ENCODE peak calls at places on chromosomes 13 and 19, in four cellular contexts. C is K562, A is SK-N-SH, B is HepG2. Q is an unnamed sample.

GRCh38 chr13:66618702-66619101 is 611.4 kb downstream of the PCDH9 start:
- DNase-seq in C (no peak), A (peak; percentile 48), B (peak; percentile 5), Q (peak; percentile 26)

GRCh38 chr19:54096642-54097106 is 3.9 kb downstream of the OSCAR start:
- DNase-seq in A (no peak), B (no peak), C (peak; percentile 56), Q (peak; percentile 19)

GRCh38 chr19:18967358-18968146 is 26.5 kb upstream of the HOMER3 start:
- DNase-seq in B (no peak), C (no peak), A (no peak), Q (no peak)

GRCh38 chr19:47408156-47408938 is 11.0 kb downstream of the MEIS3 start:
- DNase-seq in C (no peak), A (no peak), B (no peak), Q (no peak)

GRCh38 chr13:44300895-44301638 is 72.6 kb upstream of the SERP2 start:
- DNase-seq in B (no peak), A (no peak), C (no peak), Q (peak; percentile 36)

GRCh38 chr19:53057904-53058579 is 13.5 kb downstream of the ERVV-2 start:
- DNase-seq in B (no peak), C (no peak), A (peak; percentile 72), Q (no peak)

GRCh38 chr13:46817081-46817480 is 20.1 kb upstream of the ESD start:
- DNase-seq in A (no peak), C (no peak), B (no peak), Q (no peak)

GRCh38 chr13:112990783-112991182 is 21.8 kb downstream of the MCF2L start:
- DNase-seq in B (no peak), A (peak; percentile 61), C (no peak), Q (no peak)

GRCh38 chr13:93169980-93170379 is 56.6 kb upstream of the GPC6 start:
- DNase-seq in A (no peak), B (peak; percentile 18), C (no peak), Q (no peak)
- TF ChIP-seq ELF1 in A (no peak), B (no peak), C (no peak), Q (no peak)

GRCh38 chr13:77150651-77151050 is 123.7 kb upstream of the FBXL3 start:
- DNase-seq in A (peak; percentile 5), B (no peak), C (no peak), Q (no peak)
- TF ChIP-seq ELF1 in A (no peak), B (no peak), C (no peak), Q (no peak)

GRCh38 chr19:28500982-28501633 is 711.8 kb downstream of the UQCRFS1 start:
- DNase-seq in B (no peak), A (no peak), C (no peak), Q (no peak)
- TF ChIP-seq ELF1 in B (no peak), A (no peak), C (no peak), Q (no peak)

DNA sequence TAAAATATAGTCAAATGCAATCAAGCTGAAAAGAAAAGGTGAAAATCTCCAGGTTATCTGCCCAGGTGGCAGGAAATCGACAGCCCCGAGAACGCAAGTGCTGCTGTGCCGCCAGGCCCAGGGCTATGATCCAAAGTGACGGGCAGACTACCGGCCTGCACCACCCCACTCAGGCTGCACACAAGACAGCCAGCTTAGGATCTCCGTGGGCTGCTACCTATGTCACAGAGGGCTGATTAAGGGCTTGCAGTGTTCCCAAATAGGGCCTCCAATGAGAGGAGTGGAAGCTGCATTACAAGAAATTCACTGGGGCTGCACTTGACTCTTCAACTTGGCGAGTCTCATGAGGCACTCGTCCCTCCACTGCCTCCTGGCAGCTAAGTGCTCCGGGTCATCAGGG is 121.8 kb downstream of the CRYL1 start:
- DNase-seq in C (no peak), A (no peak), B (no peak), Q (no peak)
- TF ChIP-seq ELF1 in C (no peak), A (no peak), B (no peak), Q (no peak)

GRCh38 chr19:37218592-37218935 is 550 bp downstream of the ZNF383 start:
- DNase-seq in A (peak; percentile 14), C (peak; percentile 19), B (no peak), Q (no peak)
- TF ChIP-seq ELF1 in A (no peak), C (no peak), B (no peak), Q (no peak)

GRCh38 chr19:676007-676342 is 217 bp upstream of the FSTL3 start:
- DNase-seq in A (no peak), C (no peak), B (no peak), Q (no peak)

GRCh38 chr19:677201-677600 is 1.0 kb downstream of the FSTL3 start:
- DNase-seq in A (peak; percentile 67), B (peak; percentile 38), C (no peak), Q (no peak)

GRCh38 chr19:676343-677105 is at the start of gene FSTL3:
- DNase-seq in C (no peak), A (no peak), B (no peak), Q (no peak)

GRCh38 chr19:678791-679388 is 2.7 kb downstream of the FSTL3 start:
- DNase-seq in A (no peak), C (no peak), B (no peak), Q (no peak)

GRCh38 chr19:677601-678380 is 1.6 kb downstream of the FSTL3 start:
- DNase-seq in C (no peak), B (no peak), A (no peak), Q (no peak)
- TF ChIP-seq ELF1 in C (no peak), B (no peak), A (no peak), Q (no peak)

GRCh38 chr13:109159650-109160309 is 530.4 kb downstream of the MYO16 start:
- DNase-seq in B (no peak), C (no peak), A (peak; percentile 35), Q (no peak)

GRCh38 chr13:109163052-109163413 is 533.6 kb downstream of the MYO16 start:
- DNase-seq in B (no peak), A (no peak), C (no peak), Q (no peak)

GRCh38 chr13:109160357-109160756 is 530.9 kb downstream of the MYO16 start:
- DNase-seq in B (no peak), A (no peak), C (no peak), Q (no peak)

GRCh38 chr13:109160887-109161669 is 531.7 kb downstream of the MYO16 start:
- DNase-seq in C (no peak), B (no peak), A (no peak), Q (no peak)

DNA sequence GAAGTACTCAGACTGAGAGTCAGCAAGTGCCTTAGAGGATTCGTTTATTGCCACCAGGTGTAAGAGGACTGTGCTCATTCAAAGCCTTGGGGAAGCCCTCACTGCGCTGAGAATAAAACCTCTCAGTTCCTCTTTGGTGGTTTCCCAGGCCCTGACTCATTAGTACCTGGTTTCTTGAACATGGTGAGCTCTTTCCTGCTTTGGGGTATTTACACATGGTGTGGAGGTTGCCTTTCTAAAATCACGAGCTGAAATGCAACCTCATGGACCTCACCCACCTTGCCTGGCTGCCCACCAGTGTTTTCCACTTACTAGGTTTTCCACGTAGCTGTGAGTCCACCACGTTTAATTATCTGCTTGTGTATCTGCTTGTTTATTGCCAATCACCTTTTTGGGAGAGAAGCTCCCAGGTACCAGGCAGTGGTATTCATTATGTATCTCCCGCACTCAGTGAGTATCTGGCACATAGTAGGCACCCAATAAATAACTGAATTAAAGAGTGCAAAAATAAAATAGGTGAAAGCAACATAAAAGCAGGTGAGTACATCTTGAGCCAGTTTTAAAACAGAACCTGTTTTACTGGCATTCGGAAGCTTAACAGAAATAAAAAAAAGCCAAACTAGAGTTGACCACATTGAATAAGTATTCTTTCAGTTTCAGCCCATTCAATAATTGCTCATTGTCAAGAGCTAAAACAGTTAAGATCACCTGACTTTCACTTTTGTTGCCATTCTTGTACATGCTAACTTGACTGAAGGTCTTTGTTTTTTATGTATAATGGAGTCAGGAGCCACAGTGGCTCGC is 533.0 kb downstream of the MYO16 start:
- DNase-seq in B (no peak), A (no peak), C (no peak), Q (no peak)
- TF ChIP-seq ELF1 in B (no peak), A (no peak), C (no peak), Q (no peak)

GRCh38 chr13:100131863-100132574 is 43.1 kb downstream of the PCCA start:
- DNase-seq in B (peak; percentile 32), C (peak; percentile 70), A (peak; percentile 23), Q (peak; percentile 45)
- TF ChIP-seq ELF1 in B (no peak), C (no peak), A (no peak), Q (no peak)

GRCh38 chr13:35722438-35723060 is 246.1 kb upstream of the MAB21L1 start:
- DNase-seq in C (no peak), B (no peak), A (no peak), Q (no peak)
- TF ChIP-seq ELF1 in C (no peak), B (no peak), A (no peak), Q (no peak)

GRCh38 chr19:48964205-48965032 is 690 bp upstream of the FTL start:
- DNase-seq in C (peak; percentile 83), B (peak; percentile 34), A (no peak), Q (no peak)
- TF ChIP-seq ELF1 in C (no peak), B (no peak), A (no peak), Q (no peak)

Q was measured in HCT116.